ENCODE peak calls at places on chromosomes 2 and 18, in four cellular contexts. One of them, this sample, is unnamed.

GRCh38 chr18:69161383-69162028 is 239.2 kb upstream of the DOK6 start:
- DNase-seq in HCT116: no peak
- DNase-seq in HepG2: peak; percentile 60
- DNase-seq in K562: no peak
- DNase-seq in this sample: no peak

GRCh38 chr2:133635115-133635514 is 66.9 kb upstream of the NCKAP5 start:
- DNase-seq in HCT116: no peak
- DNase-seq in HepG2: no peak
- DNase-seq in K562: no peak
- DNase-seq in this sample: no peak

GRCh38 chr2:179592167-179592936 is 269.1 kb downstream of the ZNF385B start:
- DNase-seq in HCT116: no peak
- DNase-seq in K562: no peak
- DNase-seq in HepG2: no peak
- DNase-seq in this sample: no peak

GRCh38 chr2:206984206-206984605 is 44.9 kb downstream of the CPO start:
- DNase-seq in K562: no peak
- DNase-seq in HCT116: no peak
- DNase-seq in HepG2: no peak
- DNase-seq in this sample: no peak

GRCh38 chr18:43681661-43682060 is 404.4 kb upstream of the SYT4 start:
- DNase-seq in HepG2: no peak
- DNase-seq in HCT116: no peak
- DNase-seq in K562: no peak
- DNase-seq in this sample: no peak

GRCh38 chr2:102335871-102336366 is 19.7 kb upstream of the IL18R1 start:
- DNase-seq in HCT116: no peak
- DNase-seq in K562: peak; percentile 88
- DNase-seq in HepG2: no peak
- DNase-seq in this sample: no peak

GRCh38 chr18:58224425-58224750 is 180.4 kb downstream of the NEDD4L start:
- DNase-seq in K562: no peak
- DNase-seq in HCT116: no peak
- DNase-seq in HepG2: no peak
- DNase-seq in this sample: no peak

GRCh38 chr18:8657050-8657820 is 48.0 kb downstream of the RAB12 start:
- DNase-seq in HCT116: no peak
- DNase-seq in HepG2: no peak
- DNase-seq in K562: no peak
- DNase-seq in this sample: no peak

GRCh38 chr18:39105095-39105494 is 1539.5 kb upstream of the CELF4 start:
- DNase-seq in K562: no peak
- DNase-seq in HCT116: no peak
- DNase-seq in HepG2: no peak
- DNase-seq in this sample: no peak

GRCh38 chr2:26770986-26771586 is 7.0 kb downstream of the SLC35F6 start:
- DNase-seq in HCT116: no peak
- DNase-seq in HepG2: peak; percentile 62
- DNase-seq in K562: no peak
- DNase-seq in this sample: peak; percentile 80

GRCh38 chr2:152468832-152469692 is 134.1 kb downstream of the FMNL2 start:
- DNase-seq in HepG2: no peak
- DNase-seq in HCT116: no peak
- DNase-seq in K562: no peak
- DNase-seq in this sample: no peak

GRCh38 chr2:70460333-70460732 is 93.3 kb downstream of the TGFA start:
- DNase-seq in K562: no peak
- DNase-seq in HCT116: no peak
- DNase-seq in HepG2: no peak
- DNase-seq in this sample: peak; percentile 7

GRCh38 chr18:46067431-46068007 is 4.5 kb downstream of the PSTPIP2 start:
- DNase-seq in HepG2: peak; percentile 45
- DNase-seq in K562: peak; percentile 42
- DNase-seq in HCT116: peak; percentile 43
- DNase-seq in this sample: peak; percentile 94

GRCh38 chr2:226678422-226678821 is 121.2 kb downstream of the IRS1 start:
- DNase-seq in K562: no peak
- DNase-seq in HepG2: no peak
- DNase-seq in HCT116: no peak
- DNase-seq in this sample: no peak

GRCh38 chr2:65594150-65594549 is 161.8 kb upstream of the SPRED2 start:
- DNase-seq in K562: no peak
- DNase-seq in HCT116: no peak
- DNase-seq in HepG2: no peak
- DNase-seq in this sample: no peak

GRCh38 chr2:240565267-240566202 is 2.7 kb upstream of the RNPEPL1 start:
- DNase-seq in HepG2: peak; percentile 92
- DNase-seq in HCT116: peak; percentile 87
- DNase-seq in K562: peak; percentile 79
- DNase-seq in this sample: peak; percentile 43

GRCh38 chr2:68722712-68723111 is 11.9 kb upstream of the ARHGAP25 start:
- DNase-seq in K562: peak; percentile 34
- DNase-seq in HCT116: peak; percentile 6
- DNase-seq in HepG2: peak; percentile 15
- DNase-seq in this sample: no peak

GRCh38 chr18:24544141-24544498 is 83.7 kb downstream of the HRH4 start:
- DNase-seq in HCT116: peak; percentile 22
- DNase-seq in HepG2: peak; percentile 22
- DNase-seq in K562: peak; percentile 47
- DNase-seq in this sample: peak; percentile 58

GRCh38 chr2:41061371-41061770 is 609.5 kb upstream of the SLC8A1 start:
- DNase-seq in HCT116: no peak
- DNase-seq in HepG2: no peak
- DNase-seq in K562: no peak
- DNase-seq in this sample: no peak

GRCh38 chr18:489244-490023 is 11.1 kb downstream of the COLEC12 start:
- DNase-seq in K562: no peak
- DNase-seq in HCT116: no peak
- DNase-seq in HepG2: no peak
- DNase-seq in this sample: no peak

GRCh38 chr2:98508690-98509054 is 64.0 kb downstream of the INPP4A start:
- DNase-seq in HCT116: no peak
- DNase-seq in K562: peak; percentile 44
- DNase-seq in HepG2: no peak
- DNase-seq in this sample: no peak

GRCh38 chr18:34821669-34822210 is 111.6 kb downstream of the DTNA start:
- DNase-seq in HepG2: peak; percentile 38
- DNase-seq in HCT116: no peak
- DNase-seq in K562: no peak
- DNase-seq in this sample: peak; percentile 17

GRCh38 chr2:37543967-37544366 is 127.5 kb downstream of the CDC42EP3 start:
- DNase-seq in K562: no peak
- DNase-seq in HepG2: no peak
- DNase-seq in HCT116: no peak
- DNase-seq in this sample: no peak

GRCh38 chr2:75200140-75200985 is 1.0 kb upstream of the TACR1 start:
- DNase-seq in HepG2: no peak
- DNase-seq in HCT116: no peak
- DNase-seq in K562: no peak
- DNase-seq in this sample: peak; percentile 19

GRCh38 chr2:157124731-157125130 is 132.8 kb upstream of the GALNT5 start:
- DNase-seq in HepG2: no peak
- DNase-seq in K562: no peak
- DNase-seq in HCT116: no peak
- DNase-seq in this sample: no peak

GRCh38 chr2:207432471-207432870 is 97.3 kb upstream of the CREB1 start:
- DNase-seq in K562: no peak
- DNase-seq in HCT116: no peak
- DNase-seq in HepG2: no peak
- DNase-seq in this sample: no peak

GRCh38 chr18:58418361-58418760 is 210.5 kb downstream of the ALPK2 start:
- DNase-seq in HCT116: no peak
- DNase-seq in HepG2: no peak
- DNase-seq in K562: no peak
- DNase-seq in this sample: no peak

GRCh38 chr18:33440011-33440383 is 524 bp downstream of the CCDC178 start:
- DNase-seq in HepG2: no peak
- DNase-seq in HCT116: no peak
- DNase-seq in K562: peak; percentile 33
- DNase-seq in this sample: no peak

GRCh38 chr18:10351221-10351795 is 103.1 kb upstream of the APCDD1 start:
- DNase-seq in HCT116: no peak
- DNase-seq in HepG2: no peak
- DNase-seq in K562: no peak
- DNase-seq in this sample: no peak

GRCh38 chr2:109386004-109386695 is 227.6 kb downstream of the SEPTIN10 start:
- DNase-seq in K562: no peak
- DNase-seq in HepG2: no peak
- DNase-seq in HCT116: no peak
- DNase-seq in this sample: no peak

GRCh38 chr2:45688479-45689298 is 37.2 kb downstream of the PRKCE start:
- DNase-seq in K562: no peak
- DNase-seq in HepG2: no peak
- DNase-seq in HCT116: no peak
- DNase-seq in this sample: peak; percentile 21

GRCh38 chr18:79863161-79863945 is 65.6 kb downstream of the KCNG2 start:
- DNase-seq in HepG2: no peak
- DNase-seq in K562: no peak
- DNase-seq in HCT116: no peak
- DNase-seq in this sample: no peak

GRCh38 chr2:850429-850828 is 100.2 kb upstream of the SNTG2 start:
- DNase-seq in HepG2: no peak
- DNase-seq in K562: no peak
- DNase-seq in HCT116: no peak
- DNase-seq in this sample: no peak

GRCh38 chr18:3886575-3887322 is 436.8 kb downstream of the TGIF1 start:
- DNase-seq in HepG2: no peak
- DNase-seq in K562: no peak
- DNase-seq in HCT116: no peak
- DNase-seq in this sample: no peak

GRCh38 chr2:152718909-152719645 is 657 bp downstream of the ARL6IP6 start:
- DNase-seq in K562: peak; percentile 64
- DNase-seq in HepG2: peak; percentile 63
- DNase-seq in HCT116: peak; percentile 59
- DNase-seq in this sample: peak; percentile 79

GRCh38 chr2:157903051-157903625 is 27.0 kb upstream of the ACVR1 start:
- DNase-seq in K562: no peak
- DNase-seq in HCT116: no peak
- DNase-seq in HepG2: no peak
- DNase-seq in this sample: no peak

GRCh38 chr18:55302337-55302833 is 285.6 kb downstream of the TCF4 start:
- DNase-seq in K562: peak; percentile 9
- DNase-seq in HepG2: no peak
- DNase-seq in HCT116: no peak
- DNase-seq in this sample: peak; percentile 2
- TF ChIP-seq JUND in K562: no peak
- TF ChIP-seq JUND in HepG2: no peak
- TF ChIP-seq JUND in HCT116: no peak
- TF ChIP-seq JUND in this sample: no peak

DNA sequence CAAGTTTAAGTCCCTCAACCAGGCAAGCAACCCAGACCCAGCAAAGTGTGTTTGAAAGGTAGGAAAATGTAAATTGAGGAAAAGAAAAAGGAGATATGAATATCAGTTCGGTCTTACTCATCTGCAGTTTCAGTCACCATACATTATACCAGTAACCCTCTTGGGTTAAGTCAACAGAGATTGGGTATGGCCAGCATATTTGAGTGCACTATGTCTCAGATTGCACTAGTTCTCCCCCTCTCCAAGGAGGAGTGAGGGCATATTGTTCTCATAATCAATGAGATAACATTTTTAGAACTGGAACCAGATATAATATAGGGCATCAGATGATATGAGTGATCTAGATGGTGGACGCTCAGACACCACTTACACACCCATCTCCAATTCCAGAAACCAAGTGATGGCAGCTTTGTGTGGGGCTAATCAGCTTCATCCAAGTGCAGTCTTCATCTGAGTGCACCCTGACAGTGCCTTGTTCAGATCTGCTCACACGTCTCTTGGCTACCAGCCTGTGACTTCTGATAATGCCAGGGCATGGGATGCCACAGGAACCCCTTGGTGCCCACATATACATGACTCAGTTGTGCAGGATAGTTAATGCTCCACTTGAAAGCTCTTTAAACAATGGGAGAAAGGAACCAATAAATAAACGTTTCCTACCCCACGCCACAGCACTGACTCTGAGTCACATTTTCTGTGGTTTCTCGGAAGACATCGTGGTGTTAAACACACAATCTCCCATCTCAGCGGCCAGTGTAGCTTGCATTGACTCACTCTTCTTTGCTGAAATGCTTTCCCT is 141.7 kb downstream of the COPS8 start:
- DNase-seq in K562: no peak
- DNase-seq in HCT116: peak; percentile 19
- DNase-seq in HepG2: no peak
- DNase-seq in this sample: no peak
- TF ChIP-seq JUND in K562: no peak
- TF ChIP-seq JUND in HCT116: peak; percentile 40
- TF ChIP-seq JUND in HepG2: no peak
- TF ChIP-seq JUND in this sample: no peak

DNA sequence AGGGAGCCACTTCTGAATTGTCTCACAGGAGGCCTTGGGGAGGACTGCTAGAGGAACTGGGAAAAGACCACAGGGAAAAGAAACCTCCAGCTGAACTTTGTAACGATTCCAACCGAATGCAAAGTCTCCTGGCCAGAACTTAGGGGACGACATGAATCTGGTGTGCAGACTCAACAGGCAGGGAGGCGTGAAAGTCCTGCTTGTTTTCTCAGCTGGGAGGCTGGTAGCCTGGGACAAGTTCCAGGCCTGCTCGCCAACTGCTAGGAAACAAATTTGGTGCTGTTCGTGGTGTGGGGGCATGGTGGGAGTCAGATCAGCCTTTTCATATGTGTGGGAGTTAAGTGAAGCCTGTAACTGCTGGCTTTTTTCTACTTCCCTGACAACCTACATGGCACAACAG is 644.6 kb upstream of the CNTNAP5 start:
- DNase-seq in HCT116: no peak
- DNase-seq in HepG2: no peak
- DNase-seq in K562: no peak
- DNase-seq in this sample: no peak
- TF ChIP-seq JUND in HCT116: no peak
- TF ChIP-seq JUND in HepG2: no peak
- TF ChIP-seq JUND in K562: no peak
- TF ChIP-seq JUND in this sample: no peak

DNA sequence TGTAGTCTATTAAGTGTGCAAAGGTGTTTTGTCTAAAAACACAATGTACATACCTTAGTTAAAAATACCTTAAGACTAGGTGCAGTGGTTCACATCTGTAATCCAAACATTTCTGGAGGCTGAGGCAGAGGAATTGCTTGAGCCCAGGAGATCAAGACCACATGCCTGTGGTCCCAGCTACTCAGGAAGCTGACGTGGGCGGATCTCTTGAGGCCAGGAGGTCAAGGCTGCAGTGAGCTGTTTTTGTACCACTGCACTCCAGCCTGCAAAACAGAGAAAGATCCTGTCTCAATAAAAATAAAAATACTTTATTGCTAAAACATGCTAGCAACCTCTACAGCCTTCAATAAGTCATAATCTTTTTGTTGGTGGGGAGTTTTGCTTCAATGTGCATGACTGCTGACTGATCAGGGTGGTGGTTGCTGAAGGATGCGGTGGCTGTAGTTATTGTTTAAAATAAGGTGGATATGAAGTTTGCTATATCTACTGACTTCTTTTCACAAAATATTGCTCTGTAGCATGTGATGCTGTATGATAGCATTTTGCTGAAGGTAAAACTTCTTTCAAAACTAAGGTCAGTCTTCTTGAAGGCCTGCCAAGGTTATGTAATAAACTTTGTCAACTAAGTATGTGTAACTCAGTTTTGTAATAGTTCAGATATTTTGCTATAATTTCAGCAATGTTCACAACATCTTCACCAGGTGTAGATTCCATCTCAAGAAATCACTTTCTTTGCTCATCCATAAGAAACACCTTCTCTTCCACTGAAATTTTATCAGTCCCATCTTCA is 1238.0 kb upstream of the NRXN1 start:
- DNase-seq in HCT116: no peak
- DNase-seq in HepG2: no peak
- DNase-seq in K562: no peak
- DNase-seq in this sample: no peak
- TF ChIP-seq JUND in HCT116: no peak
- TF ChIP-seq JUND in HepG2: no peak
- TF ChIP-seq JUND in K562: no peak
- TF ChIP-seq JUND in this sample: no peak